ENCODE peak calls at places on chromosomes 5 and 9, in six cellular contexts. U, X, H, S, V and B are unnamed samples. For H3K36me3, the result is how much of the 10 kb centered on the place peaks cover.

GRCh38 chr5:116546033-116546742 is 28.4 kb downstream of the SEMA6A start:
- DNase-seq in X (peak), V (no peak), H (no peak), U (no peak), S (no peak), B (no peak)

GRCh38 chr5:6784481-6784880 is 71.2 kb downstream of the TENT4A start:
- DNase-seq in U (no peak), X (no peak), H (no peak), V (no peak), S (no peak), B (no peak)

GRCh38 chr5:128538249-128539037 is 398 bp upstream of the FBN2 start:
- DNase-seq in U (peak), X (peak), V (no peak), H (peak), S (peak), B (peak)

GRCh38 chr5:144142030-144142825 is 28.2 kb downstream of the YIPF5 start:
- DNase-seq in V (no peak), H (peak), S (peak), U (no peak), X (no peak), B (no peak)

GRCh38 chr5:11048760-11049159 is 287.7 kb upstream of the DAP start:
- DNase-seq in H (no peak), X (no peak), S (no peak), V (no peak), U (no peak), B (no peak)

GRCh38 chr9:120942186-120943001 is 15.8 kb upstream of the TRAF1 start:
- DNase-seq in X (no peak), V (no peak), H (peak), U (no peak), S (no peak), B (no peak)

GRCh38 chr9:70435948-70436347 is 21.5 kb upstream of the KLF9 start:
- DNase-seq in V (no peak), S (peak), X (no peak), H (no peak), U (no peak), B (no peak)

GRCh38 chr9:36961568-36962360 is 72.3 kb downstream of the PAX5 start:
- DNase-seq in U (peak), S (peak), X (no peak), V (no peak), H (no peak), B (no peak)

DNA sequence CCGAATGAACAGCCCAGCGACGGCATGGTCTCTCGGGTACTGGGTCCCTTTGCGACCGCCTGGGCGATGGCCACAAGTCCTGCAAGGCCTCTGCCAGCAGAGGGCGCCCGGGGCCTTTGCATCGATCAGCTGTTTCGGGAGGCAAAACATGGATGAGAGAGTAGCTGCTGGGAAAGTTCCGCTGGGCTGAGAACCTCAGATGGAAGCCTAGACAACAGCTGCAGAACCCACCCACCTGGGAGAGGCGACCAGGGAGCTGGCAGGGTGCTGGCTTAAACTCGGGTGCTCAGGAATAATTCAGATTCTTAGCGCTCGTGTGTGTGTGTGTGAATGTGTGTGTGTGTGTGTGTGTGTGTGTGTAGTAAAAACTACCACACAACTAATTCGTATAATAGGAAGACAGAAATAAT is 50.0 kb downstream of the TRIM32 start:
- DNase-seq in S (peak), H (peak), V (peak), U (peak), X (peak), B (peak)
- TF ChIP-seq CTCF in S (peak), H (peak), V (peak), U (peak), X (no peak), B (peak)

DNA sequence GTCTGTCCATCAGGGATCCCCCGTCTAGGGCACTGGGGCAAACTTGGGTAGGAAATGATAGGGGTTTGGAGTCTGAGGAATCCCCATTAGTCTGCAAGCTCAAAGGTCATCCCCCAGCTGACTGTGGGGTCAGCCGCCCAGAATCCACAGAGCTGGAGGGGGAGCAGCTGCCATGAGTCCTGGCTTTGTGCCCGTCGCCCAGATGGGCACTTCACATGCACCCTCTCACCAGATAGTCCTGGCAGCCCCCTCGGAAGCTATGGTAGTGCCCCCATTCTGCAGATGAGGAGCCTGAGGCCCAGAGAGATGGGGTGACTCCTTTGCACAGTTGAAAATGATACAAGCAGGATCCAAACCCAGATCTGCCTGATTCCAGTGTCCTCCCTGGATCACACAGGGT is 35.7 kb upstream of the RPL26L1 start:
- DNase-seq in H (no peak), X (no peak), V (no peak), U (no peak), S (no peak), B (no peak)
- H3K36me3 ChIP-seq in H (under half), X (under half), V (under half), U (under half), S (under half), B (under half)

GRCh38 chr5:74633710-74634109 is 6.8 kb downstream of the ENC1 start:
- DNase-seq in V (no peak), H (no peak), U (no peak), X (no peak), S (no peak), B (no peak)
- TF ChIP-seq CTCF in V (no peak), H (no peak), U (no peak), X (no peak), S (no peak), B (no peak)

DNA sequence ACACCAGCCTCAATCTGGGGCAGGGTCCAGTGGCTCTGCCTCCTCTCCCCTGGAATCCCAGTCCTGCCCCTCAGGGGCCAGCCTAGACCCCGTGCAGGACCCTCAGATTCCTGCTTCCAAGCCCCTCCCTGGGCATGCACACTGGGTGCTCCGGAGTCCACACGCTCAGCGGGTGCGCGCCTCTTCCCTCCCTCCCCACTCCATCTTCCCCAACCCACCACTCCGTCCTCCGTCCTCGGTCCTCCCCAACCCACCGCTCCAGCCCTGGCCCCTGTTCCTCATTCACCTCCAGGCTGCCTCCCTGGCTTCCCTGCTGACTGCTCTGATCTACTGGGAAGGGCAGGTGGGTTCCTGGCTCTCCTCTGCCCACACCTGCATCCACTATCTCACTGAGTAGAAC is 92.9 kb downstream of the CAMSAP1 start:
- DNase-seq in V (no peak), S (no peak), X (no peak), H (no peak), U (no peak), B (no peak)
- H3K36me3 ChIP-seq in V (under half), S (half or more), X (under half), H (under half), U (under half), B (under half)

GRCh38 chr5:136143763-136144162 is 11.1 kb downstream of the SMAD5 start:
- DNase-seq in U (no peak), H (no peak), X (no peak), V (no peak), S (no peak), B (no peak)
- TF ChIP-seq CTCF in U (no peak), H (no peak), X (no peak), V (no peak), S (no peak), B (no peak)

GRCh38 chr5:56862909-56863308 is 46.5 kb upstream of the SETD9 start:
- DNase-seq in U (no peak), H (no peak), S (no peak), X (no peak), V (no peak), B (no peak)
- H3K36me3 ChIP-seq in U (under half), H (under half), S (under half), X (under half), V (under half), B (under half)

DNA sequence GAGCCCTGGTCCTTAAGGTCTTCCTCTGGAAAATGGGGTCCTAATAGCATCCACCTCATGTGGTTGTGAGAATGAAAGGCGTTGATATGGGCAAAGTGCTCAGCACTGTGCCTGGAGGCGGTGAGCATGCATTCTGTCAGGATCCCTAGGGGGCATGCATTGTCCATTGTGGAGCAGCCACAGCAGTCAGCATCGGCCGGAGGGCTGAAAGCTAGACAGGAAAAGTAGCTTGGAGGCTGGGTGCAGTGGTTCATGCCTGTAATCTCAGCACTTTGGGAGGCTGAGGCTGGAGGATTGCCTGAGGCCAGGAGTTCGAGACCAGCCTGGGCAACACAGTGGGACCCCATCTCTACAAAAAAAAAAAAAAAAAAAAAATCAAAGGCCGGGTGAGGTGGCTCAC is 122.2 kb downstream of the LHX2 start:
- DNase-seq in H (peak), X (peak), U (peak), S (peak), V (no peak), B (no peak)
- TF ChIP-seq CTCF in H (peak), X (no peak), U (peak), S (peak), V (no peak), B (no peak)

GRCh38 chr5:142322403-142322746 is 2.4 kb downstream of the SPRY4 start:
- DNase-seq in V (no peak), U (no peak), H (no peak), X (no peak), S (no peak), B (no peak)

GRCh38 chr5:142319560-142320426 is 5.0 kb downstream of the SPRY4 start:
- DNase-seq in V (no peak), X (no peak), H (peak), S (no peak), U (no peak), B (no peak)

GRCh38 chr5:142319105-142319504 is 5.7 kb downstream of the SPRY4 start:
- DNase-seq in X (no peak), S (no peak), V (no peak), U (no peak), H (no peak), B (no peak)

GRCh38 chr5:142320427-142320732 is 4.4 kb downstream of the SPRY4 start:
- DNase-seq in S (no peak), U (no peak), X (no peak), H (peak), V (no peak), B (no peak)

DNA sequence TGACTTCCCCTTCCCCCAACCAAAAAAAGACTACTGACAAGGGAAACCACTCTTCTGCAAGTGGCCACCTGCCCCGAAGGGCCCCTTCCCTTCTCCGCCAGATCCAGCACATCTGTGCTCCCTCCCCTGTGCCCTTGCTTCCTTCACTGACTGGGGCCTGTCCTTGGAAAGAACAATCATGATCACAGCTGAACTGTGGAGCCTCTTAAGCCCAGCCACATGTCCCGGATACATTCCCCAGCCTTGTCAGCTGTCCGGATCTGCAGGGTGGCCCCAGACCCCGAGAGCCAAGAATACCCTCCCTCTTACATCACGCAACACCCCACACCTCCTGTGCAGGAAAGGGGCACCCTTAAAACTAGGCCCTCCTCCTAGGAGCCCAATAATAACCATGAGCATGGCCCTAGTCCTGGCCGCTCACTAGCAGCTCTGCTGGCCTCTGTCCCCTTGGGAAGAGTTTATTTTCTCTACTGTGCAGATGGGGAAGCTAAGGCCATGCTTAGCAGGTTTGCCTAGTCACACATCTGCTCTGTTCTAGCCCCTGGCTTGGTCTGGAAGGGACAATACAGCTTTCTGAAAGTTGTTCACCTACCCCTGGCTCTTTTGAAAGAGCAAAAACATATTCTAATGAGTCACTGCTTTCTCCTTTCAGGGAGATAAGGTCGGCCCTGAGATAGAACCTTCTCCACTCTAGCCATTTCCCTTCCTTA is 3.8 kb downstream of the SPRY4 start:
- DNase-seq in H (peak), X (no peak), V (no peak), U (no peak), S (no peak), B (no peak)
- H3K36me3 ChIP-seq in H (under half), X (under half), V (under half), U (under half), S (under half), B (under half)